ENCODE peak calls at places on chromosomes 6 and 20, in ten cellular contexts. B is CD4-positive, alpha-beta memory T cell; L is suprapubic skin; V is tibial nerve; M is keratinocyte; Z is neural progenitor cell; W is endodermal cell; I is cardiac muscle cell; Q is small intestine; P is adrenal gland. K is an unnamed sample. For H3K27me3, the result is how much of the 10 kb centered on the place peaks cover.

GRCh38 chr6:111794716-111795452 is 78.4 kb downstream of the FYN start:
- DNase-seq in B (no peak), L (no peak), V (no peak), M (no peak), Z (no peak), W (no peak), I (no peak), Q (no peak), P (no peak), K (no peak)

GRCh38 chr6:153357391-153357790 is 226.3 kb upstream of the RGS17 start:
- DNase-seq in B (no peak), L (no peak), V (no peak), M (no peak), Z (no peak), W (no peak), I (no peak), Q (no peak), P (no peak), K (no peak)

GRCh38 chr20:3316131-3316530 is 77.1 kb upstream of the SLC4A11 start:
- DNase-seq in B (no peak), L (no peak), V (no peak), M (no peak), Z (no peak), W (peak), I (peak), Q (no peak), P (peak), K (no peak)

GRCh38 chr20:33731693-33732165 is at the start of gene ZNF341:
- DNase-seq in B (no peak), L (peak), V (peak), M (peak), Z (peak), W (peak), I (peak), Q (no peak), P (peak), K (peak)

GRCh38 chr6:116387374-116387773 is 16.6 kb downstream of the DSE start:
- DNase-seq in B (no peak), L (no peak), V (no peak), M (no peak), Z (no peak), W (no peak), I (no peak), Q (no peak), P (no peak), K (no peak)

GRCh38 chr6:4344317-4344899 is 209.0 kb upstream of the ECI2 start:
- DNase-seq in B (no peak), L (no peak), V (no peak), M (no peak), Z (no peak), W (no peak), I (no peak), Q (no peak), P (no peak), K (no peak)

GRCh38 chr6:167564416-167565250 is 239.7 kb downstream of the TTLL2 start:
- DNase-seq in B (no peak), L (peak), V (no peak), M (no peak), Z (no peak), W (no peak), I (no peak), Q (no peak), P (no peak), K (no peak)

GRCh38 chr6:34146021-34146782 is at the start of gene GRM4:
- DNase-seq in B (no peak), L (no peak), V (no peak), M (no peak), Z (no peak), W (peak), I (no peak), Q (no peak), P (no peak), K (no peak)

GRCh38 chr6:139705284-139705683 is 330.8 kb upstream of the CITED2 start:
- DNase-seq in B (no peak), L (no peak), V (no peak), M (no peak), Z (no peak), W (no peak), I (no peak), Q (no peak), P (no peak), K (no peak)

GRCh38 chr6:52306972-52307849 is 22.7 kb upstream of the MCM3 start:
- DNase-seq in B (no peak), L (peak), V (no peak), M (no peak), Z (no peak), W (peak), I (no peak), Q (no peak), P (no peak), K (peak)

GRCh38 chr20:52340036-52340634 is 148.6 kb upstream of the ZFP64 start:
- DNase-seq in B (no peak), L (no peak), V (no peak), M (no peak), Z (no peak), W (peak), I (no peak), Q (peak), P (no peak), K (peak)

GRCh38 chr20:48153523-48153922 is 368.2 kb upstream of the SULF2 start:
- DNase-seq in B (no peak), L (no peak), V (no peak), M (no peak), Z (peak), W (no peak), I (no peak), Q (no peak), P (peak), K (peak)

GRCh38 chr6:46137387-46137786 is 7.6 kb downstream of the ENPP4 start:
- DNase-seq in B (no peak), L (no peak), V (no peak), M (no peak), Z (no peak), W (no peak), I (no peak), Q (no peak), P (no peak), K (no peak)

GRCh38 chr6:13068558-13069210 is 259.7 kb downstream of the TBC1D7 start:
- DNase-seq in B (no peak), L (no peak), V (no peak), M (no peak), Z (no peak), W (peak), I (no peak), Q (no peak), P (no peak), K (no peak)

GRCh38 chr20:6483727-6484126 is 283.8 kb upstream of the BMP2 start:
- DNase-seq in B (no peak), L (no peak), V (no peak), M (no peak), Z (no peak), W (no peak), I (no peak), Q (no peak), P (no peak), K (no peak)

GRCh38 chr6:17826301-17826700 is 119.6 kb upstream of the NUP153 start:
- DNase-seq in B (no peak), L (no peak), V (no peak), M (no peak), Z (no peak), W (peak), I (no peak), Q (no peak), P (no peak), K (no peak)

GRCh38 chr20:1684872-1685271 is 27.3 kb upstream of the SIRPG start:
- DNase-seq in B (no peak), L (no peak), V (no peak), M (no peak), Z (no peak), W (no peak), I (no peak), Q (no peak), P (no peak), K (no peak)

GRCh38 chr6:162856885-162857284 is 129.1 kb downstream of the PACRG start:
- DNase-seq in B (no peak), L (no peak), V (no peak), M (peak), Z (peak), W (peak), I (peak), Q (peak), P (peak), K (peak)

GRCh38 chr6:115071962-115072361 is 729.1 kb upstream of the HS3ST5 start:
- DNase-seq in B (no peak), L (no peak), V (no peak), M (no peak), Z (no peak), W (no peak), I (no peak), Q (no peak), P (no peak), K (no peak)

GRCh38 chr6:79911992-79912391 is 35.4 kb downstream of the ELOVL4 start:
- DNase-seq in B (no peak), L (no peak), V (no peak), M (no peak), Z (no peak), W (no peak), I (no peak), Q (no peak), P (no peak), K (no peak)

GRCh38 chr20:59748555-59749292 is 144.4 kb downstream of the PHACTR3 start:
- DNase-seq in B (no peak), L (no peak), V (no peak), M (no peak), Z (no peak), W (no peak), I (no peak), Q (no peak), P (no peak), K (no peak)

GRCh38 chr20:48156951-48157700 is 371.8 kb upstream of the SULF2 start:
- DNase-seq in B (no peak), L (no peak), V (no peak), M (no peak), Z (no peak), W (no peak), I (no peak), Q (no peak), P (no peak), K (no peak)

GRCh38 chr6:25435397-25435985 is 156.3 kb downstream of the CARMIL1 start:
- DNase-seq in B (no peak), L (no peak), V (no peak), M (no peak), Z (no peak), W (no peak), I (no peak), Q (no peak), P (no peak), K (no peak)

GRCh38 chr20:39910536-39910935 is 778.5 kb downstream of the MAFB start:
- DNase-seq in B (no peak), L (no peak), V (no peak), M (no peak), Z (no peak), W (no peak), I (no peak), Q (no peak), P (peak), K (no peak)

GRCh38 chr6:105553174-105553573 is 150.3 kb upstream of the PREP start:
- DNase-seq in B (no peak), L (no peak), V (no peak), M (peak), Z (no peak), W (no peak), I (no peak), Q (peak), P (no peak), K (no peak)

GRCh38 chr6:106163446-106163965 is 77.4 kb downstream of the PRDM1 start:
- DNase-seq in B (peak), L (no peak), V (no peak), M (no peak), Z (peak), W (peak), I (peak), Q (no peak), P (peak), K (peak)

GRCh38 chr6:158070513-158070912 is 88.8 kb downstream of the SYNJ2 start:
- DNase-seq in B (no peak), L (no peak), V (no peak), M (no peak), Z (no peak), W (no peak), I (no peak), Q (no peak), P (no peak), K (no peak)

GRCh38 chr6:118744261-118744941 is 93.0 kb upstream of the CEP85L start:
- DNase-seq in B (no peak), L (no peak), V (no peak), M (peak), Z (no peak), W (no peak), I (no peak), Q (no peak), P (no peak), K (no peak)

GRCh38 chr6:99605911-99606669 is 543 bp upstream of the PRDM13 start:
- DNase-seq in B (no peak), L (no peak), V (no peak), M (no peak), Z (no peak), W (no peak), I (no peak), Q (no peak), P (no peak), K (no peak)

GRCh38 chr6:45822864-45823263 is 192.8 kb downstream of the CLIC5 start:
- DNase-seq in B (no peak), L (no peak), V (no peak), M (no peak), Z (no peak), W (no peak), I (no peak), Q (no peak), P (no peak), K (no peak)

GRCh38 chr6:139955366-139956155 is 581.1 kb upstream of the CITED2 start:
- DNase-seq in B (no peak), L (no peak), V (no peak), M (no peak), Z (no peak), W (no peak), I (no peak), Q (no peak), P (no peak), K (no peak)

GRCh38 chr6:15296735-15297134 is 50.9 kb downstream of the JARID2 start:
- DNase-seq in B (no peak), L (no peak), V (no peak), M (no peak), Z (no peak), W (no peak), I (no peak), Q (no peak), P (no peak), K (no peak)

GRCh38 chr6:121498481-121499276 is 63.2 kb downstream of the GJA1 start:
- DNase-seq in B (no peak), L (no peak), V (no peak), M (no peak), Z (no peak), W (no peak), I (no peak), Q (no peak), P (no peak), K (no peak)

GRCh38 chr20:1431158-1431557 is 35.5 kb downstream of the NSFL1C start:
- DNase-seq in B (no peak), L (no peak), V (no peak), M (no peak), Z (no peak), W (no peak), I (no peak), Q (no peak), P (no peak), K (no peak)

GRCh38 chr20:63367446-63368055 is 6.4 kb upstream of the CHRNA4 start:
- DNase-seq in B (no peak), L (no peak), V (no peak), M (no peak), Z (peak), W (no peak), I (no peak), Q (no peak), P (no peak), K (no peak)

GRCh38 chr20:63364801-63365585 is 3.8 kb upstream of the CHRNA4 start:
- DNase-seq in B (no peak), L (no peak), V (no peak), M (no peak), Z (no peak), W (no peak), I (no peak), Q (no peak), P (no peak), K (no peak)

GRCh38 chr20:63365601-63366509 is 4.7 kb upstream of the CHRNA4 start:
- DNase-seq in B (no peak), L (no peak), V (no peak), M (no peak), Z (no peak), W (no peak), I (no peak), Q (no peak), P (no peak), K (no peak)

GRCh38 chr20:63368151-63368550 is 7.0 kb upstream of the CHRNA4 start:
- DNase-seq in B (no peak), L (no peak), V (no peak), M (no peak), Z (no peak), W (no peak), I (no peak), Q (no peak), P (no peak), K (no peak)

DNA sequence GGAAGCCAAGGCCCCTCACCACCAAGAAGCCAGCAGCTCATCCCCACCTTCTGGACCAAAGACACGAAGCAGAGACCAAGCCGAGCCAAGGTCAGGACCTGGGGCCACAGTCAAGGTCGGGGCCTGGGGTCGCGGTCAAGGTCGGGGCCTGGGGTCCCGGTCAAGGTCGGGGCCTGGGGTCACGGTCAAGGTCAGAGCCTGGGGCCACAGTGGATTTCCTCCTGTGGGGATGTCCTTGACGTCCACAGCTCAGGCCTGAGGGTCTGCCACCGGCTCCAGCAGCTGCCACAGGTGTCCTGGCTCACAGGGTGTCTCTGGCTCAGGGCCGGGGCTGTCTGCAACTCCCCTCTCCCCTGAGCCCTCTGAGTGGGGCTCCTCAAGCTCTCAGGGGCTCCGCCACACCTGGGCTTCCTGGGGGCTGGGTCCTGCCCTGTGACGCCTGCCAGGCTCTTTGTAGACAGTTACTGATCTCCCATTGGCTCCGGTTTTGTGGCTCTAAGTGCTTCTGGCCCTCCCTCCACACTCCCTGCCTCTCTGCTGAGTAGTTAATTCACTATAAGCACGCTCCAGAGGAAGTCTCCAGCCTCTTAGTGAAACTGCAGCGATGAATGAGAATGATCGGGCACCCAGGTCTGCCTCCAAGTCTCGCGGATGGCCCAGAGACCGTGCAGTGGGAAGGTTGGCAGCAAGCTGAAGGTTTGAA is 5.7 kb upstream of the CHRNA4 start:
- DNase-seq in B (no peak), L (no peak), V (no peak), M (no peak), Z (peak), W (no peak), I (peak), Q (no peak), P (no peak), K (no peak)
- H3K27me3 ChIP-seq in B (under half), L (half or more), V (half or more), M (under half), Z (under half), W (under half), I (under half), Q (under half), P (under half), K (under half)

GRCh38 chr20:61173966-61174725 is 77.9 kb upstream of the CDH4 start:
- DNase-seq in B (no peak), L (no peak), V (no peak), M (peak), Z (no peak), W (no peak), I (no peak), Q (no peak), P (no peak), K (no peak)
- H3K27me3 ChIP-seq in B (under half), L (under half), V (under half), M (under half), Z (under half), W (under half), I (under half), Q (under half), P (under half), K (under half)

DNA sequence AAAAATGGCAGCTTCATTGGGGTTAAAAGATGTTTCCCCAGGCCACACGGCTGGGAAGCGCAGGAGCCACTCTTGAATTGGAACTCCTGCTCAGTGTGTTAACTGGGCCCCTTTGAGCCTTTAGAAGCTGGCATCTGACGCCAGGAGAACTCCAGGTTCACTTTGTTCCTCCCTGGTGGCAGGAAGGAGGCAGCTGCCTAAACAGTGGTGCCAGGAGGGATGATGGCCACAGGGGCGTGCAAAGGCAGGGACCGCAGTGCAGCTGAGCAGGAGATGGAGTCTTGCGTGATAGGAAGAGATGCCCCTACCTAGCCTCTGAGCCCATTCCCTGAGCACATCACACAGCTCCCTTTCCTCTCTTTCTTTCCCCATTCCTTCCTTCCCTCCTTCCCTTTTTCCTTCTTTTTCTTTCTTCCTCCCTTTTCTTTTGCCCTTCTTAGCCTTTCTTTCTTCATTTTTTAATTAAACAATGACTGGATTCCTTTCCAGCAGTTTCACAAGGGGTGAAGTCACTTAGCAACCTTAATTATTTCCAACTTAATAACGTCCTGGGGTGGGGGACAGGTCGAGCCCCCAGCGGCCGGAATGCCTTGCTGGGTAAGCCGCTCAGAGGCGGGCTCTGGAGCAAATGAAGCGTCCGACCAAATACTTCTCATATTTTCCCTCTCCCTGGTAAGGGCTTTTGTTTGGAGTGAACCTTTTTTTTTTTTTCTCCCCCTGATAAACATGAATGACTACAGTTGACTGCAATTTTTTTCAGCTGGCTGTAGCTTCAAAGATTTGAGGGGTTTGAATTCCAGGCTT is 20.8 kb upstream of the BMP7 start:
- DNase-seq in B (no peak), L (no peak), V (no peak), M (no peak), Z (peak), W (no peak), I (peak), Q (no peak), P (no peak), K (no peak)
- H3K27me3 ChIP-seq in B (under half), L (under half), V (under half), M (half or more), Z (under half), W (under half), I (under half), Q (under half), P (under half), K (under half)

GRCh38 chr20:63070771-63071540 is 64.2 kb upstream of the BHLHE23 start:
- DNase-seq in B (no peak), L (peak), V (no peak), M (no peak), Z (no peak), W (no peak), I (no peak), Q (no peak), P (no peak), K (no peak)

GRCh38 chr20:63072231-63072791 is 65.5 kb upstream of the BHLHE23 start:
- DNase-seq in B (no peak), L (peak), V (no peak), M (no peak), Z (no peak), W (no peak), I (no peak), Q (no peak), P (no peak), K (peak)

GRCh38 chr20:63071541-63072181 is 64.9 kb upstream of the BHLHE23 start:
- DNase-seq in B (no peak), L (peak), V (no peak), M (no peak), Z (peak), W (peak), I (peak), Q (no peak), P (no peak), K (peak)

GRCh38 chr20:63068711-63069367 is 62.1 kb upstream of the BHLHE23 start:
- DNase-seq in B (no peak), L (peak), V (no peak), M (no peak), Z (no peak), W (no peak), I (no peak), Q (no peak), P (no peak), K (no peak)

DNA sequence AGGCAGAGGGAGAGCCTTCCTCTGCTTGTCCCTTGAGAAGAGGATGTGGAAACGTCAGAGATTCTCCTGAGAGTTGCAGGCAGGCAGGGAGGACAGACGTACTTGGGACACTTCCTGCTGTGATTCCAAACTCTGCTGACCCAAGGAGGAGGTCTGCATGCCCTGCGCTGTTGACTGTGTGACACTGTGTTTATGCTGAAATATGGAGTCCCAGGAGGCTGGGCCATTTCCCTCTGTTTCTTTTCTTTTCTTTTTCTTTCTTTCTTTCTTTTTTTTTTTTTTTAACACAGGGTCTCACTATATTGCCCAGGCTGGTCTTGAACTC is 63.5 kb upstream of the BHLHE23 start:
- DNase-seq in B (no peak), L (no peak), V (no peak), M (no peak), Z (no peak), W (no peak), I (no peak), Q (no peak), P (no peak), K (no peak)
- H3K27me3 ChIP-seq in B (under half), L (half or more), V (half or more), M (under half), Z (half or more), W (under half), I (under half), Q (under half), P (under half), K (under half)

GRCh38 chr6:41536884-41537347 is 9.3 kb upstream of the FOXP4 start:
- DNase-seq in B (no peak), L (no peak), V (no peak), M (peak), Z (no peak), W (no peak), I (no peak), Q (peak), P (peak), K (no peak)
- H3K27me3 ChIP-seq in B (under half), L (under half), V (under half), M (under half), Z (half or more), W (under half), I (under half), Q (under half), P (under half), K (under half)

K was measured in GM23338.